ENCODE peak calls at places on chromosomes 2 and 18, in seven cellular contexts. D, T, R, M, J, P and Y are unnamed samples.
A peak's percentile ranks its signal among the peaks of the same experiment; 100 is the strongest.

GRCh38 chr2:64137567-64137966 is 6.7 kb downstream of the PELI1 start:
- DNase-seq in M (no peak), D (no peak), T (no peak), R (no peak), J (peak; percentile 14), P (no peak), Y (no peak)

GRCh38 chr2:237209046-237209375 is 123.3 kb downstream of the COPS8 start:
- DNase-seq in J (no peak), D (no peak), P (no peak), M (peak; percentile 14), T (no peak), R (no peak), Y (no peak)

GRCh38 chr2:67974564-67975430 is 88.0 kb downstream of the C1D start:
- DNase-seq in J (no peak), R (no peak), M (peak; percentile 15), P (no peak), T (no peak), D (peak; percentile 36), Y (no peak)

GRCh38 chr2:138319616-138320015 is 182.0 kb upstream of the SPOPL start:
- DNase-seq in J (no peak), P (no peak), T (no peak), M (no peak), D (no peak), R (no peak), Y (no peak)

GRCh38 chr2:55408098-55408882 is 11.4 kb downstream of the CCDC88A start:
- DNase-seq in T (no peak), D (no peak), M (no peak), P (no peak), J (no peak), R (no peak), Y (no peak)

GRCh38 chr2:144950874-144951560 is 431.1 kb upstream of the ZEB2 start:
- DNase-seq in D (no peak), P (no peak), J (no peak), R (no peak), T (no peak), M (no peak), Y (no peak)

GRCh38 chr2:9707611-9708010 is 76.8 kb upstream of the YWHAQ start:
- DNase-seq in R (no peak), J (no peak), P (no peak), M (no peak), T (no peak), D (no peak), Y (no peak)

GRCh38 chr18:48124857-48125626 is 194.6 kb upstream of the SMAD2 start:
- DNase-seq in J (no peak), R (no peak), M (no peak), D (no peak), P (no peak), T (no peak), Y (no peak)

GRCh38 chr18:23380001-23380550 is 73.0 kb upstream of the RIOK3 start:
- DNase-seq in P (no peak), J (no peak), M (no peak), T (no peak), D (peak; percentile 85), R (no peak), Y (no peak)

GRCh38 chr2:218733615-218734021 is 23.0 kb downstream of the TTLL4 start:
- DNase-seq in M (no peak), T (no peak), P (no peak), J (no peak), R (no peak), D (peak; percentile 58), Y (no peak)

GRCh38 chr2:173663835-173664515 is 301.2 kb downstream of the SP3 start:
- DNase-seq in M (no peak), T (no peak), D (no peak), P (no peak), R (no peak), J (no peak), Y (no peak)

GRCh38 chr2:181309576-181309975 is 147.6 kb upstream of the ITGA4 start:
- DNase-seq in M (no peak), R (no peak), D (no peak), J (no peak), T (no peak), P (no peak), Y (no peak)

GRCh38 chr18:37489998-37490397 is 75.6 kb downstream of the CELF4 start:
- DNase-seq in D (no peak), J (no peak), R (no peak), T (no peak), P (no peak), M (no peak), Y (no peak)

GRCh38 chr2:197710424-197711042 is 5.4 kb downstream of the MARS2 start:
- DNase-seq in P (no peak), T (no peak), R (no peak), J (no peak), D (no peak), M (no peak), Y (no peak)

GRCh38 chr2:209334188-209335017 is 89.4 kb upstream of the MAP2 start:
- DNase-seq in D (peak; percentile 53), J (peak; percentile 9), T (no peak), M (peak; percentile 40), R (peak; percentile 52), P (peak; percentile 33), Y (no peak)

GRCh38 chr18:21115519-21116411 is 4.2 kb upstream of the ROCK1 start:
- DNase-seq in D (no peak), M (no peak), J (no peak), P (no peak), R (no peak), T (no peak), Y (no peak)

GRCh38 chr2:168766600-168766999 is 35.8 kb upstream of the NOSTRIN start:
- DNase-seq in R (no peak), J (no peak), M (no peak), T (no peak), D (no peak), P (no peak), Y (no peak)

DNA sequence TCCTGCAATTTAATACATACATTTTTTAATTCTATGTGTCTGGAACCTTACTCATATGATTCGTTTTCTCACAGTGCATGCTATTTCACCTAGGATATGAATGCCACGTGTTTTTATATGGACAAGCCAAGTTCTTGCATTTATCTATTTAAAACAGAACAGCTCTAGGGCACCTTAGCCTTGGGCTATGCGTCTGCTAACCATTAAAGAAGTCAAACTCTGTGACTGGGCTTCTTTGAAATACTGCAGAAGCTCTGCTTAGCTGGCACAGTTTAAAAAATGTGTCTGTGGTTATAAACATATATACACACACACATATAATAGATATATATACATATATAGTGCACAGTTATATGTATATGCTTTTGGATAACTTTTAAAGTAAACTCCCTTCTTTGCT is 890.8 kb upstream of the KLHL29 start:
- DNase-seq in D (no peak), R (no peak), T (no peak), P (no peak), J (no peak), M (no peak), Y (no peak)
- H3K9me3 ChIP-seq in D (no peaks in the 10 kb centered on the region), R (no peaks in the 10 kb centered on the region), T (peaks cover 8% of the 10 kb centered on the region), P (no peaks in the 10 kb centered on the region), J (no peaks in the 10 kb centered on the region), M (no peaks in the 10 kb centered on the region), Y (no peaks in the 10 kb centered on the region)

DNA sequence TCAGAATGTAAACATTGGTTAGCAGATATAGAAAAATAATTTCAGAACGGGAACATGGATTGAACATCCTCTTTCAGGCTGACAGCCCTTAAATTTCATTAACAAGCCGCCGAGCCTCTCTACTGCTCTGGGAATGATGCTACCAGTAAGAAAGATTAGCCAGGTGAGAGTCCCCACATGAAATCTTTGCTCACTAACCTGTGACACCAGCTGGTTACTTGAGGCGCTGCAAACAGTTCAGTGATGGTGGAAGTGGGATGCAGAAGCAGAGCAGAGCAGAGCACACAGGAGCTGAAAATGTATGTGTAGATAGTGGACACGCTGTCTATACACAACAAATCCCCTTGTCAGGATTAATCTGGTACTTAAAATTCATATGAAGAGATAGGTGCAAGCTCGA is 721.1 kb downstream of the DPP10 start:
- DNase-seq in P (no peak), M (no peak), J (no peak), T (no peak), D (no peak), R (no peak), Y (peak; percentile 2)
- H3K4me3 ChIP-seq in P (no peak overlapping the region), M (no peak overlapping the region), J (no peak overlapping the region), T (no peak overlapping the region), D (no peak overlapping the region), R (no peak overlapping the region), Y (no peak overlapping the region)

GRCh38 chr2:73343992-73344391 is 41.6 kb upstream of the ALMS1 start:
- DNase-seq in J (peak; percentile 20), P (no peak), R (no peak), M (no peak), D (no peak), T (no peak), Y (no peak)
- H3K9me3 ChIP-seq in J (no peaks in the 10 kb centered on the region), P (no peaks in the 10 kb centered on the region), R (no peaks in the 10 kb centered on the region), M (no peaks in the 10 kb centered on the region), D (no peaks in the 10 kb centered on the region), T (no peaks in the 10 kb centered on the region), Y (no peaks in the 10 kb centered on the region)

DNA sequence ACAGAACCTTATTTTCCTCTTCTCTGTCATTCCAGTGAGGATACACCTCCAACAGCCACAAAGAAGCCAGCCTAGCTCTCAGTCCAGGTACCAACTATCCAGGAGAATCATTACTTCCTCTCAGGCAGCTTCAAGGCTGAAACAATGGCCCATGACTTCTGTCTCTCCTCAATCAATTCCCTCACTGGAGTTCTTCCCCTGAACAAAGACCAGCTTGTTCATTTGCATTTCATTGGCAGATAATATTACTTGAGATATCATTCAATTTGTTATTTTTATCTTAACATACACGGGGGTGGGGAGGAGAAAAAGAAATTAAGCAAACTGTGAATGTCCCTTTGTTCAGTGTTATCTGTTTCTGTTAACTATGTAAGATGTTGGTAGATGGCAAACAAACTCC is 44.0 kb downstream of the CCDC141 start:
- DNase-seq in J (no peak), R (no peak), P (no peak), M (no peak), D (no peak), T (no peak), Y (no peak)
- H3K4me3 ChIP-seq in J (no peak overlapping the region), R (no peak overlapping the region), P (no peak overlapping the region), M (no peak overlapping the region), D (no peak overlapping the region), T (no peak overlapping the region), Y (no peak overlapping the region)

GRCh38 chr18:841647-842370 is 29.8 kb upstream of the YES1 start:
- DNase-seq in P (no peak), J (peak; percentile 61), T (no peak), R (no peak), M (no peak), D (no peak), Y (no peak)

GRCh38 chr18:839224-840079 is 27.4 kb upstream of the YES1 start:
- DNase-seq in D (peak; percentile 81), J (peak; percentile 91), R (peak; percentile 90), P (peak; percentile 90), M (peak; percentile 88), T (peak; percentile 94), Y (peak; percentile 86)

GRCh38 chr18:840080-840408 is 28.0 kb upstream of the YES1 start:
- DNase-seq in J (peak; percentile 63), P (no peak), M (no peak), R (no peak), D (no peak), T (no peak), Y (no peak)

GRCh38 chr18:834086-834720 is 22.2 kb upstream of the YES1 start:
- DNase-seq in P (no peak), M (no peak), T (no peak), J (no peak), R (no peak), D (no peak), Y (no peak)

DNA sequence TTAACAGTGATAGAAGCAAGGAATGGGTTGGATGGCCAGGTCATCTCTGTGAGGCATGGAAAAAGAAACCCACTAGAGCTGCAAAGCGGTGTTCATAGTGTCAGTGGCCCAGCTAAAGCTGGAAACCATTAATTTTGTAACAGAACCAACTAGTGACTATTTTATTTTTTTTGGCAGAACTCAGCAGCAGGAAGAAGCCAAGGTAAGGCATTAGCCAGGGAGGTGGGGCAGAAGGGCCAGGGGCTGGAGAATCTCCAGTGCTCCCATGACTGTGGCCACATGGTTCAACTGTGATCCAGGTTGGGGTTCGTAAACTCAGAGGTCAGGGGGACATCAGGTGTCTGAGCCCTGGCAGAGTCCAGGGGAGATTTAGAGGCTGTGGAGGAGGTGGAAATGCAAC is 25.9 kb upstream of the YES1 start:
- DNase-seq in P (no peak), J (no peak), R (no peak), T (no peak), D (no peak), M (no peak), Y (no peak)
- H3K9me3 ChIP-seq in P (no peaks in the 10 kb centered on the region), J (no peaks in the 10 kb centered on the region), R (no peaks in the 10 kb centered on the region), T (no peaks in the 10 kb centered on the region), D (no peaks in the 10 kb centered on the region), M (no peaks in the 10 kb centered on the region), Y (no peaks in the 10 kb centered on the region)